ENCODE peak calls at places on chromosomes 6 and 20, in nine cellular contexts. K is stomach; H is left ventricle myocardium inferior; P is astrocyte; B is right cardiac atrium; O is effector memory CD4-positive, alpha-beta T cell; F is K562; V is WERI-Rb-1; J is CD4-positive, alpha-beta T cell. N is an unnamed sample. For H3K9me3, the result is how much of the 10 kb centered on the place peaks cover.

GRCh38 chr6:162058281-162058875 is 669.2 kb downstream of the PRKN start:
- DNase-seq in K (peak), H (peak), F (no peak), P (peak), B (no peak), O (no peak), V (no peak), J (no peak), N (no peak)

GRCh38 chr6:86474081-86474480 is 463.2 kb upstream of the HTR1E start:
- DNase-seq in F (no peak), P (no peak), J (no peak), O (no peak), B (no peak), V (no peak), H (no peak), K (no peak), N (no peak)

GRCh38 chr6:26311385-26312095 is 53.5 kb upstream of the BTN3A2 start:
- DNase-seq in H (no peak), J (no peak), O (peak), P (peak), B (no peak), F (peak), V (peak), K (no peak), N (no peak)

GRCh38 chr20:420721-421574 is 12.8 kb downstream of the RBCK1 start:
- DNase-seq in J (no peak), O (no peak), K (peak), P (no peak), H (no peak), F (peak), V (peak), B (no peak), N (no peak)

GRCh38 chr6:14380421-14380820 is 262.8 kb downstream of the CD83 start:
- DNase-seq in H (no peak), V (no peak), J (no peak), P (no peak), K (no peak), O (no peak), B (no peak), F (no peak), N (no peak)

GRCh38 chr6:35014786-35015185 is 125.7 kb downstream of the ANKS1A start:
- DNase-seq in F (no peak), K (no peak), V (no peak), O (no peak), P (no peak), H (no peak), J (no peak), B (no peak), N (no peak)

GRCh38 chr6:9621276-9621675 is 793.6 kb downstream of the TFAP2A start:
- DNase-seq in K (no peak), H (no peak), V (no peak), O (no peak), F (no peak), J (no peak), P (peak), B (no peak), N (no peak)

GRCh38 chr6:38671885-38672467 is 31.0 kb downstream of the GLO1 start:
- DNase-seq in F (peak), P (peak), J (no peak), H (no peak), B (no peak), K (no peak), O (peak), V (peak), N (no peak)

GRCh38 chr6:33958863-33959651 is 155.3 kb upstream of the MLN start:
- DNase-seq in J (no peak), V (peak), P (no peak), H (no peak), O (no peak), F (no peak), B (no peak), K (no peak), N (no peak)

DNA sequence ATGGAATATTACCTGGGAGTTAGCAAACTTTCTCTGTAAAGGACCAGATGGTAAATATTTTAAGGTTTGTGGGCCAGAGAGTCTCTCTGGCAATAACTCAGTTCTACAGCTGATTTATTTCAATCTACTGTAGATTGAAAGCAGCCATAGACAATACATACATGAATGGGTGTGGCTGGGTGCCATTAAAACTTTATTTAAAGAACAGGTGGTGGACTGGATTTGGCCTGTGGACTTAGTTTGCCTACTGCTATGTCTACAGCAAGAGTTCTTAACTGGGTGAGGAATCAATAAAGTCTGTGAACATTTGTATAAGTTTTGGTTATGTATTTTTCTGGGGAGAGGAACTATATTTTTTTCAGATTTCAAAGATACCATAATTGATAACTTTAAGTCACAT is 55.1 kb downstream of the SLC22A2 start:
- DNase-seq in B (no peak), H (no peak), P (no peak), K (no peak), V (no peak), J (no peak), O (no peak), F (no peak), N (no peak)
- H3K9me3 ChIP-seq in B (under half), H (under half), P (under half), K (under half), V (under half), J (under half), O (under half), F (under half), N (under half)

DNA sequence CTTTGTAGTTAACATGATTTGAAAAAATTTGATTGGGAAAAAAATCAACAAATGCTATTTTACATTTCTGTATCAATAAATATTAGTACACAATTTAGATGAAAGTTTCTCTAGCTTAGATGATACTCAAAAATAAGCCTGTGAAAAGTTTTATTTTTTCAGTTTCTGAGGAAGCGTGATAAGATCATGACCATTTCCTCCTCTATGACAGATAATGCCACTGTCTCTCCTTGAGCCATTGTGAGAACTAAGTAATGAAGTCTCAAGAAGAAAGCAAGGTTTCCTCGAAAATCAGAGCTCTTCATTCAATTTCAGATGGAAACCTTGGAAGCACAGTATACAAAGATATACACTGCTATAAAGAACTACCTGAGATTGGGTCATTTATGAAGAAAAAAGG is 395.0 kb downstream of the HDGFL1 start:
- DNase-seq in H (no peak), F (no peak), V (no peak), J (no peak), B (no peak), P (no peak), K (no peak), O (no peak), N (no peak)
- H3K9me3 ChIP-seq in H (under half), F (under half), V (under half), J (under half), B (under half), P (under half), K (under half), O (under half), N (under half)

DNA sequence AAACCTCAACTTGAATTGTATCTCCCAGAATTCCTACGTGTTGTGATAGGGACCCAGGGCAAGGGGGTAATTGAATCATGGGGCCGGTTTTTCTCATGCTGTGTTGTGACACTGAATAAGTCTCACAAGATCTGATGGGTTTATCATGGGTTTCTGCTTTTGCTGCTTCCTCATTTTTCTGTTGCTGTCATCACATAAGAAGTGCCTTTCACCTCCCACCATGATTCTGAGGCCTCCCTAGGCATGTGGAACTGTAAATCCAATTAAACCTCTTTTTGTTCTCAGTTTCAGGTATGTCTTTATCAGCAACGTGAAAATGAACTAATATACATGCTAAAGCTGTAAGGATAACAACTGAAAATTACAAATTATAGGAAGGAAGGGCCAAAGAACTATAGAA is 88.3 kb downstream of the CDYL start:
- DNase-seq in F (no peak), B (no peak), H (no peak), O (no peak), J (no peak), P (no peak), V (no peak), K (no peak), N (no peak)
- H3K9me3 ChIP-seq in F (under half), B (under half), H (half or more), O (under half), J (under half), P (under half), V (under half), K (under half), N (under half)

DNA sequence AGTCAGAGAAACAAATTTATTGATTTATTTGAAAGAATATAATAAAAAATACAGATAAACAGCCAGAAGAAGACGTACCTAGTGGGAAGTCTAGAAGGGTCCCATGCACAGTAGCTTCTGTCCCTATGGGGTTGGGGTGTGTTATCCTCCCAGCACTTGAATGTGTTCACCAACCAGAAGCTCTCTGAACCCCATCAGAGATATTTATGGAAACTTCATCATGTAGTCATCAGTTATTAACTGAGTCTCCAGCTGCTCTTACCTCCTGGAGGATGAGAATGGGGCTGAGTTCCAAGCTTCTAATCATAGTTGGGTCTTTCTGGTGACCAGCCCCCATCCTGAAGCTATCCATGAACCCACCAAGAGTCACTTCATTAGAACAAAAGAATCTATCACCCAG is 15.4 kb upstream of the USP45 start:
- DNase-seq in P (no peak), F (no peak), B (no peak), H (no peak), K (no peak), V (no peak), O (no peak), J (no peak), N (no peak)
- H3K9me3 ChIP-seq in P (under half), F (under half), B (under half), H (under half), K (under half), V (under half), O (under half), J (under half), N (under half)

GRCh38 chr20:31322504-31322903 is 14.1 kb upstream of the DEFB116 start:
- DNase-seq in F (no peak), V (no peak), K (no peak), O (no peak), P (no peak), J (no peak), H (no peak), B (no peak), N (no peak)
- H3K9me3 ChIP-seq in F (under half), V (under half), K (under half), O (under half), P (under half), J (under half), H (half or more), B (under half), N (under half)

GRCh38 chr6:540490-540889 is 116.4 kb downstream of the HUS1B start:
- DNase-seq in O (no peak), V (no peak), K (no peak), F (no peak), H (no peak), J (no peak), P (no peak), B (no peak), N (no peak)

DNA sequence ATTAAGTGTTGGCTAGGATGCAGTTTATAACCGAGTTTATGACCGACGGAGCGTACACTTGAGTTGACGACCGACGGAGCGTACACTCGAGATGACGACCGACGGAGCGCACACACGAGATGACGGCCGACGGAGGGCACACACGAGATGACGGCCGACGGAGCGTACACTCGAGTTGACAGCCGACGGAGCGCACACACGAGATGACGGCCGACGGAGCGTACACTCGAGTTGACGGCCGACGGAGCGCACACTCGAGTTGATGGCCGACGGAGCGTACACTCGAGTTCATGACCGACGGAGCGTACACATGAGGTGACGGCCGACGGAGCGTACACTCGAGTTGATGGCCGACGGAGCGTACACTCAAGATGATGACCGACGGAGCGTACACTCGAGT is 119.8 kb downstream of the HUS1B start:
- DNase-seq in K (no peak), H (no peak), F (no peak), V (no peak), P (no peak), B (no peak), J (no peak), O (no peak), N (no peak)
- H3K9me3 ChIP-seq in K (under half), H (under half), F (under half), V (under half), P (under half), B (under half), J (under half), O (under half), N (under half)